ENCODE peak calls at places on chromosomes 5 and 9, in ten cellular contexts. One of them, this sample, is unnamed.

GRCh38 chr5:151772029-151772867 is 494 bp downstream of the G3BP1 start:
- DNase-seq in CD4-positive, alpha-beta T cell: peak; percentile 31
- DNase-seq in neural crest cell: peak; percentile 18
- DNase-seq in Panc1: no peak
- DNase-seq in A549: peak; percentile 26
- DNase-seq in BJ: no peak
- DNase-seq in GM06990: no peak
- DNase-seq in omental fat pad: no peak
- DNase-seq in BE2C: peak; percentile 40
- DNase-seq in astrocyte of the spinal cord: peak; percentile 24
- DNase-seq in this sample: no peak

GRCh38 chr5:157354825-157355224 is 88.9 kb downstream of the CYFIP2 start:
- DNase-seq in omental fat pad: no peak
- DNase-seq in BE2C: no peak
- DNase-seq in astrocyte of the spinal cord: no peak
- DNase-seq in GM06990: no peak
- DNase-seq in BJ: no peak
- DNase-seq in neural crest cell: no peak
- DNase-seq in Panc1: no peak
- DNase-seq in A549: peak; percentile 19
- DNase-seq in CD4-positive, alpha-beta T cell: no peak
- DNase-seq in this sample: no peak

GRCh38 chr5:57445715-57446037 is 36.9 kb downstream of the ACTBL2 start:
- DNase-seq in Panc1: no peak
- DNase-seq in BJ: no peak
- DNase-seq in BE2C: no peak
- DNase-seq in CD4-positive, alpha-beta T cell: no peak
- DNase-seq in A549: no peak
- DNase-seq in omental fat pad: no peak
- DNase-seq in GM06990: no peak
- DNase-seq in neural crest cell: no peak
- DNase-seq in astrocyte of the spinal cord: no peak
- DNase-seq in this sample: no peak

GRCh38 chr5:101915559-101915958 is 380.5 kb downstream of the SLCO4C1 start:
- DNase-seq in Panc1: no peak
- DNase-seq in GM06990: no peak
- DNase-seq in omental fat pad: no peak
- DNase-seq in BE2C: no peak
- DNase-seq in astrocyte of the spinal cord: peak; percentile 80
- DNase-seq in A549: peak; percentile 48
- DNase-seq in CD4-positive, alpha-beta T cell: no peak
- DNase-seq in BJ: no peak
- DNase-seq in neural crest cell: no peak
- DNase-seq in this sample: no peak

GRCh38 chr5:172731286-172732073 is 39.5 kb downstream of the DUSP1 start:
- DNase-seq in CD4-positive, alpha-beta T cell: no peak
- DNase-seq in neural crest cell: no peak
- DNase-seq in Panc1: no peak
- DNase-seq in astrocyte of the spinal cord: no peak
- DNase-seq in GM06990: no peak
- DNase-seq in omental fat pad: no peak
- DNase-seq in A549: peak; percentile 63
- DNase-seq in BJ: no peak
- DNase-seq in BE2C: no peak
- DNase-seq in this sample: no peak

GRCh38 chr5:136729901-136730355 is 364.6 kb upstream of the TRPC7 start:
- DNase-seq in CD4-positive, alpha-beta T cell: no peak
- DNase-seq in Panc1: peak; percentile 71
- DNase-seq in BE2C: no peak
- DNase-seq in A549: peak; percentile 75
- DNase-seq in GM06990: no peak
- DNase-seq in neural crest cell: no peak
- DNase-seq in astrocyte of the spinal cord: peak; percentile 89
- DNase-seq in omental fat pad: no peak
- DNase-seq in BJ: peak; percentile 97
- DNase-seq in this sample: peak; percentile 97

GRCh38 chr5:133371371-133372155 is 240.8 kb downstream of the FSTL4 start:
- DNase-seq in BJ: no peak
- DNase-seq in Panc1: no peak
- DNase-seq in astrocyte of the spinal cord: no peak
- DNase-seq in BE2C: no peak
- DNase-seq in omental fat pad: no peak
- DNase-seq in CD4-positive, alpha-beta T cell: no peak
- DNase-seq in neural crest cell: no peak
- DNase-seq in A549: peak; percentile 28
- DNase-seq in GM06990: no peak
- DNase-seq in this sample: no peak

GRCh38 chr9:74770508-74771261 is 117.0 kb downstream of the TRPM6 start:
- DNase-seq in astrocyte of the spinal cord: no peak
- DNase-seq in BE2C: peak; percentile 82
- DNase-seq in GM06990: peak; percentile 25
- DNase-seq in neural crest cell: peak; percentile 39
- DNase-seq in BJ: no peak
- DNase-seq in omental fat pad: no peak
- DNase-seq in Panc1: peak; percentile 25
- DNase-seq in A549: peak; percentile 82
- DNase-seq in CD4-positive, alpha-beta T cell: no peak
- DNase-seq in this sample: no peak

GRCh38 chr5:181237758-181238385 is 5.8 kb downstream of the RACK1 start:
- DNase-seq in neural crest cell: no peak
- DNase-seq in astrocyte of the spinal cord: no peak
- DNase-seq in BE2C: no peak
- DNase-seq in GM06990: no peak
- DNase-seq in omental fat pad: no peak
- DNase-seq in A549: no peak
- DNase-seq in CD4-positive, alpha-beta T cell: no peak
- DNase-seq in BJ: no peak
- DNase-seq in Panc1: no peak
- DNase-seq in this sample: no peak

GRCh38 chr9:121019282-121019681 is 30.8 kb downstream of the C5 start:
- DNase-seq in BJ: no peak
- DNase-seq in neural crest cell: no peak
- DNase-seq in BE2C: no peak
- DNase-seq in Panc1: no peak
- DNase-seq in omental fat pad: no peak
- DNase-seq in CD4-positive, alpha-beta T cell: no peak
- DNase-seq in astrocyte of the spinal cord: no peak
- DNase-seq in A549: no peak
- DNase-seq in GM06990: no peak
- DNase-seq in this sample: no peak

GRCh38 chr9:92719028-92719647 is 45.5 kb downstream of the BICD2 start:
- DNase-seq in neural crest cell: no peak
- DNase-seq in BJ: no peak
- DNase-seq in omental fat pad: no peak
- DNase-seq in Panc1: no peak
- DNase-seq in astrocyte of the spinal cord: no peak
- DNase-seq in GM06990: no peak
- DNase-seq in BE2C: no peak
- DNase-seq in CD4-positive, alpha-beta T cell: no peak
- DNase-seq in A549: no peak
- DNase-seq in this sample: no peak

GRCh38 chr9:88835772-88836171 is 155.5 kb upstream of the S1PR3 start:
- DNase-seq in GM06990: no peak
- DNase-seq in neural crest cell: no peak
- DNase-seq in BE2C: no peak
- DNase-seq in astrocyte of the spinal cord: no peak
- DNase-seq in BJ: no peak
- DNase-seq in Panc1: no peak
- DNase-seq in omental fat pad: no peak
- DNase-seq in CD4-positive, alpha-beta T cell: no peak
- DNase-seq in A549: no peak
- DNase-seq in this sample: no peak

GRCh38 chr9:121556082-121556481 is 56.4 kb upstream of the GGTA1 start:
- DNase-seq in neural crest cell: no peak
- DNase-seq in A549: no peak
- DNase-seq in CD4-positive, alpha-beta T cell: no peak
- DNase-seq in Panc1: no peak
- DNase-seq in BJ: no peak
- DNase-seq in GM06990: no peak
- DNase-seq in astrocyte of the spinal cord: no peak
- DNase-seq in omental fat pad: no peak
- DNase-seq in BE2C: no peak
- DNase-seq in this sample: no peak

GRCh38 chr5:9149988-9150387 is 395.9 kb downstream of the SEMA5A start:
- DNase-seq in astrocyte of the spinal cord: peak; percentile 66
- DNase-seq in Panc1: no peak
- DNase-seq in BE2C: no peak
- DNase-seq in GM06990: no peak
- DNase-seq in BJ: peak; percentile 59
- DNase-seq in A549: no peak
- DNase-seq in omental fat pad: no peak
- DNase-seq in CD4-positive, alpha-beta T cell: no peak
- DNase-seq in neural crest cell: no peak
- DNase-seq in this sample: peak; percentile 74

GRCh38 chr9:114856210-114856941 is 50.5 kb upstream of the TNFSF15 start:
- DNase-seq in omental fat pad: no peak
- DNase-seq in GM06990: no peak
- DNase-seq in neural crest cell: no peak
- DNase-seq in BJ: peak; percentile 68
- DNase-seq in Panc1: no peak
- DNase-seq in astrocyte of the spinal cord: peak; percentile 48
- DNase-seq in A549: no peak
- DNase-seq in CD4-positive, alpha-beta T cell: no peak
- DNase-seq in BE2C: no peak
- DNase-seq in this sample: peak; percentile 81
- TF ChIP-seq CTCF in omental fat pad: no peak
- TF ChIP-seq CTCF in GM06990: no peak
- TF ChIP-seq CTCF in neural crest cell: no peak
- TF ChIP-seq CTCF in BJ: no peak
- TF ChIP-seq CTCF in Panc1: no peak
- TF ChIP-seq CTCF in astrocyte of the spinal cord: no peak
- TF ChIP-seq CTCF in A549: no peak
- TF ChIP-seq CTCF in CD4-positive, alpha-beta T cell: no peak
- TF ChIP-seq CTCF in BE2C: no peak
- TF ChIP-seq CTCF in this sample: no peak

GRCh38 chr9:69204378-69204777 is 30.3 kb downstream of the TJP2 start:
- DNase-seq in A549: no peak
- DNase-seq in CD4-positive, alpha-beta T cell: no peak
- DNase-seq in Panc1: no peak
- DNase-seq in BJ: no peak
- DNase-seq in astrocyte of the spinal cord: no peak
- DNase-seq in BE2C: no peak
- DNase-seq in GM06990: no peak
- DNase-seq in omental fat pad: no peak
- DNase-seq in neural crest cell: no peak
- DNase-seq in this sample: no peak

GRCh38 chr9:69211424-69212036 is 37.5 kb downstream of the TJP2 start:
- DNase-seq in A549: no peak
- DNase-seq in Panc1: no peak
- DNase-seq in BJ: no peak
- DNase-seq in BE2C: no peak
- DNase-seq in GM06990: no peak
- DNase-seq in astrocyte of the spinal cord: no peak
- DNase-seq in neural crest cell: no peak
- DNase-seq in omental fat pad: no peak
- DNase-seq in CD4-positive, alpha-beta T cell: no peak
- DNase-seq in this sample: no peak

GRCh38 chr9:69204869-69205268 is 30.8 kb downstream of the TJP2 start:
- DNase-seq in BJ: no peak
- DNase-seq in BE2C: no peak
- DNase-seq in A549: no peak
- DNase-seq in astrocyte of the spinal cord: no peak
- DNase-seq in GM06990: no peak
- DNase-seq in neural crest cell: no peak
- DNase-seq in Panc1: no peak
- DNase-seq in CD4-positive, alpha-beta T cell: no peak
- DNase-seq in omental fat pad: no peak
- DNase-seq in this sample: peak; percentile 17

GRCh38 chr9:69206047-69206446 is 32.0 kb downstream of the TJP2 start:
- DNase-seq in A549: no peak
- DNase-seq in BE2C: no peak
- DNase-seq in BJ: no peak
- DNase-seq in astrocyte of the spinal cord: no peak
- DNase-seq in GM06990: no peak
- DNase-seq in neural crest cell: no peak
- DNase-seq in omental fat pad: no peak
- DNase-seq in Panc1: no peak
- DNase-seq in CD4-positive, alpha-beta T cell: no peak
- DNase-seq in this sample: no peak

GRCh38 chr9:69207503-69207902 is 33.4 kb downstream of the TJP2 start:
- DNase-seq in A549: no peak
- DNase-seq in astrocyte of the spinal cord: no peak
- DNase-seq in BJ: no peak
- DNase-seq in GM06990: no peak
- DNase-seq in omental fat pad: no peak
- DNase-seq in Panc1: no peak
- DNase-seq in CD4-positive, alpha-beta T cell: no peak
- DNase-seq in BE2C: no peak
- DNase-seq in neural crest cell: no peak
- DNase-seq in this sample: no peak
- TF ChIP-seq CTCF in A549: no peak
- TF ChIP-seq CTCF in astrocyte of the spinal cord: peak; percentile 7
- TF ChIP-seq CTCF in BJ: no peak
- TF ChIP-seq CTCF in GM06990: peak; percentile 24
- TF ChIP-seq CTCF in omental fat pad: no peak
- TF ChIP-seq CTCF in Panc1: peak; percentile 28
- TF ChIP-seq CTCF in CD4-positive, alpha-beta T cell: no peak
- TF ChIP-seq CTCF in BE2C: peak; percentile 7
- TF ChIP-seq CTCF in neural crest cell: no peak
- TF ChIP-seq CTCF in this sample: no peak

DNA sequence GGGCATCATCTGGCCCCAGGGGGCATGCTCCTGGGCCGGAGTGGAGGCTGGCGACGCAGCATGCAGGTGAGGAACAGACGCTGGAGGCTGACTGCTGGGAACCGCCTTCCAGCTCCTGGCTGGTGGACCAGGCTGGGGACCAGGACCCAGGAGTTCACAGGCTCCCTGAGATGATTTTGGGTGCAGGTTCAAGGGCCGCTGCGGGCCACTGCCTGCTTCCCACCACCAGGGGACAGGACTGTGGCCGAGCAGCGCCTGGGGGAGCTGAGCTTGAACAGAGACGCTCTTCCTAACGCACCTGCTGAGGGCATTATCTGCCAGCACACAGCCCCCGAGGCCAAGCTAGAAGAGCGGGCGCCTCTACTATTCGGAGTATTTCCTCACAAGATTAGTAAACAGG is 132.1 kb upstream of the RAPGEF1 start:
- DNase-seq in astrocyte of the spinal cord: no peak
- DNase-seq in omental fat pad: no peak
- DNase-seq in GM06990: no peak
- DNase-seq in neural crest cell: no peak
- DNase-seq in CD4-positive, alpha-beta T cell: no peak
- DNase-seq in Panc1: no peak
- DNase-seq in BE2C: no peak
- DNase-seq in A549: no peak
- DNase-seq in BJ: no peak
- DNase-seq in this sample: no peak
- TF ChIP-seq CTCF in astrocyte of the spinal cord: peak; percentile 35
- TF ChIP-seq CTCF in omental fat pad: no peak
- TF ChIP-seq CTCF in GM06990: peak; percentile 28
- TF ChIP-seq CTCF in neural crest cell: no peak
- TF ChIP-seq CTCF in CD4-positive, alpha-beta T cell: no peak
- TF ChIP-seq CTCF in Panc1: no peak
- TF ChIP-seq CTCF in BE2C: peak; percentile 53
- TF ChIP-seq CTCF in A549: no peak
- TF ChIP-seq CTCF in BJ: peak; percentile 35
- TF ChIP-seq CTCF in this sample: peak; percentile 67

DNA sequence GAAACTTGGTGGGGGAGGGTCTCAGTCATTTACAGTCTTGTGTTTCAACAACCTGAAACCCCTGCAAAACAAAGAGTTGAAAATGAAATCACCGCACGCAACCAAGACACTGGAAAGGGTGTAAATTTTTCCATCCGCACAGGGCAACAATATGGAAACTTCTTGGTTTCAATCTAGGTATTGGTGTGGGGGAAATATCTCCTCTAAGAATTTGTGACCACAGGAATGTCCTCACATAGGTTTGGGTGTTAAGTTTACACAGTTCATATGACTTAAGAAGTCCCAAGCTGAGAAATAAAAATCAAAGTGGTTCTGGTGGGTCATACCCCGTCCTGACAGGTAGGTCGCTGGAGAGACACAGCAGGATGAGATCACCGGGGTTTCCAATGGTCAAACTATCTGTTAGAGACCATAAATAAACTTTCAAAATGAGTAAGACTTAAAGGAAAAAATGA is 51.9 kb upstream of the PIP5K1B start:
- DNase-seq in BE2C: no peak
- DNase-seq in CD4-positive, alpha-beta T cell: no peak
- DNase-seq in Panc1: no peak
- DNase-seq in BJ: no peak
- DNase-seq in astrocyte of the spinal cord: no peak
- DNase-seq in A549: no peak
- DNase-seq in omental fat pad: no peak
- DNase-seq in GM06990: peak; percentile 69
- DNase-seq in neural crest cell: no peak
- DNase-seq in this sample: no peak
- TF ChIP-seq CTCF in BE2C: no peak
- TF ChIP-seq CTCF in CD4-positive, alpha-beta T cell: no peak
- TF ChIP-seq CTCF in Panc1: no peak
- TF ChIP-seq CTCF in BJ: no peak
- TF ChIP-seq CTCF in astrocyte of the spinal cord: no peak
- TF ChIP-seq CTCF in A549: no peak
- TF ChIP-seq CTCF in omental fat pad: no peak
- TF ChIP-seq CTCF in GM06990: no peak
- TF ChIP-seq CTCF in neural crest cell: no peak
- TF ChIP-seq CTCF in this sample: no peak